ENCODE peak calls at places on chromosomes 3 and 15, in seven cellular contexts. One of them, this sample, is unnamed.

GRCh38 chr15:100731259-100732156 is 129.1 kb downstream of the ASB7 start:
- DNase-seq in heart right ventricle: no peak
- DNase-seq in AG04450: no peak
- DNase-seq in transverse colon: no peak
- DNase-seq in CD4-positive, alpha-beta T cell: no peak
- DNase-seq in fibroblast of lung: no peak
- DNase-seq in cardiac fibroblast: peak; percentile 39
- DNase-seq in this sample: no peak

GRCh38 chr15:64013179-64014043 is 32.9 kb downstream of the DAPK2 start:
- DNase-seq in heart right ventricle: no peak
- DNase-seq in AG04450: no peak
- DNase-seq in transverse colon: peak; percentile 56
- DNase-seq in CD4-positive, alpha-beta T cell: no peak
- DNase-seq in fibroblast of lung: no peak
- DNase-seq in cardiac fibroblast: peak; percentile 26
- DNase-seq in this sample: no peak

GRCh38 chr3:120198305-120198878 is 86.6 kb downstream of the GPR156 start:
- DNase-seq in heart right ventricle: no peak
- DNase-seq in AG04450: no peak
- DNase-seq in transverse colon: no peak
- DNase-seq in CD4-positive, alpha-beta T cell: no peak
- DNase-seq in fibroblast of lung: peak; percentile 55
- DNase-seq in cardiac fibroblast: peak; percentile 58
- DNase-seq in this sample: no peak

GRCh38 chr3:73599605-73600004 is 25.1 kb downstream of the PDZRN3 start:
- DNase-seq in heart right ventricle: no peak
- DNase-seq in AG04450: no peak
- DNase-seq in transverse colon: no peak
- DNase-seq in CD4-positive, alpha-beta T cell: no peak
- DNase-seq in fibroblast of lung: no peak
- DNase-seq in cardiac fibroblast: no peak
- DNase-seq in this sample: no peak

GRCh38 chr15:28459279-28459678 is 73.5 kb downstream of the GOLGA8G start:
- DNase-seq in heart right ventricle: no peak
- DNase-seq in AG04450: no peak
- DNase-seq in transverse colon: no peak
- DNase-seq in CD4-positive, alpha-beta T cell: no peak
- DNase-seq in fibroblast of lung: no peak
- DNase-seq in cardiac fibroblast: no peak
- DNase-seq in this sample: no peak

GRCh38 chr3:180199396-180199795 is 162.7 kb upstream of the PEX5L start:
- DNase-seq in heart right ventricle: no peak
- DNase-seq in AG04450: no peak
- DNase-seq in transverse colon: no peak
- DNase-seq in CD4-positive, alpha-beta T cell: no peak
- DNase-seq in fibroblast of lung: no peak
- DNase-seq in cardiac fibroblast: no peak
- DNase-seq in this sample: no peak

GRCh38 chr15:75947117-75947516 is 43.4 kb downstream of the FBXO22 start:
- DNase-seq in heart right ventricle: no peak
- DNase-seq in AG04450: peak; percentile 26
- DNase-seq in transverse colon: no peak
- DNase-seq in CD4-positive, alpha-beta T cell: no peak
- DNase-seq in fibroblast of lung: peak; percentile 53
- DNase-seq in cardiac fibroblast: peak; percentile 43
- DNase-seq in this sample: no peak

GRCh38 chr3:52446631-52447511 is 2.0 kb upstream of the SEMA3G start:
- DNase-seq in heart right ventricle: peak; percentile 73
- DNase-seq in AG04450: no peak
- DNase-seq in transverse colon: peak; percentile 72
- DNase-seq in CD4-positive, alpha-beta T cell: peak; percentile 63
- DNase-seq in fibroblast of lung: peak; percentile 55
- DNase-seq in cardiac fibroblast: peak; percentile 56
- DNase-seq in this sample: peak; percentile 52

GRCh38 chr3:31532587-31533168 is at the start of gene STT3B:
- DNase-seq in heart right ventricle: peak; percentile 80
- DNase-seq in AG04450: peak; percentile 55
- DNase-seq in transverse colon: peak; percentile 86
- DNase-seq in CD4-positive, alpha-beta T cell: peak; percentile 77
- DNase-seq in fibroblast of lung: peak; percentile 80
- DNase-seq in cardiac fibroblast: peak; percentile 88
- DNase-seq in this sample: no peak

GRCh38 chr3:105365536-105366301 is 990 bp upstream of the ALCAM start:
- DNase-seq in heart right ventricle: no peak
- DNase-seq in AG04450: no peak
- DNase-seq in transverse colon: no peak
- DNase-seq in CD4-positive, alpha-beta T cell: no peak
- DNase-seq in fibroblast of lung: peak; percentile 77
- DNase-seq in cardiac fibroblast: peak; percentile 83
- DNase-seq in this sample: no peak

GRCh38 chr15:73763893-73764292 is 10.7 kb upstream of the INSYN1 start:
- DNase-seq in heart right ventricle: peak; percentile 46
- DNase-seq in AG04450: no peak
- DNase-seq in transverse colon: no peak
- DNase-seq in CD4-positive, alpha-beta T cell: no peak
- DNase-seq in fibroblast of lung: peak; percentile 15
- DNase-seq in cardiac fibroblast: no peak
- DNase-seq in this sample: no peak

GRCh38 chr3:128548426-128549282 is 55.7 kb upstream of the GATA2 start:
- DNase-seq in heart right ventricle: no peak
- DNase-seq in AG04450: no peak
- DNase-seq in transverse colon: no peak
- DNase-seq in CD4-positive, alpha-beta T cell: no peak
- DNase-seq in fibroblast of lung: peak; percentile 30
- DNase-seq in cardiac fibroblast: peak; percentile 81
- DNase-seq in this sample: no peak

GRCh38 chr15:97893988-97894387 is 66.5 kb upstream of the ARRDC4 start:
- DNase-seq in heart right ventricle: no peak
- DNase-seq in AG04450: no peak
- DNase-seq in transverse colon: no peak
- DNase-seq in CD4-positive, alpha-beta T cell: no peak
- DNase-seq in fibroblast of lung: no peak
- DNase-seq in cardiac fibroblast: no peak
- DNase-seq in this sample: no peak

GRCh38 chr3:194237110-194237509 is 101.2 kb downstream of the HES1 start:
- DNase-seq in heart right ventricle: no peak
- DNase-seq in AG04450: no peak
- DNase-seq in transverse colon: no peak
- DNase-seq in CD4-positive, alpha-beta T cell: no peak
- DNase-seq in fibroblast of lung: no peak
- DNase-seq in cardiac fibroblast: no peak
- DNase-seq in this sample: no peak

GRCh38 chr15:58748040-58748786 is 1.3 kb downstream of the ADAM10 start:
- DNase-seq in heart right ventricle: no peak
- DNase-seq in AG04450: no peak
- DNase-seq in transverse colon: no peak
- DNase-seq in CD4-positive, alpha-beta T cell: no peak
- DNase-seq in fibroblast of lung: no peak
- DNase-seq in cardiac fibroblast: no peak
- DNase-seq in this sample: no peak

GRCh38 chr3:43004282-43004681 is 25.2 kb downstream of the GASK1A start:
- DNase-seq in heart right ventricle: no peak
- DNase-seq in AG04450: no peak
- DNase-seq in transverse colon: no peak
- DNase-seq in CD4-positive, alpha-beta T cell: no peak
- DNase-seq in fibroblast of lung: peak; percentile 87
- DNase-seq in cardiac fibroblast: no peak
- DNase-seq in this sample: no peak

GRCh38 chr3:32360514-32360869 is 31.2 kb upstream of the CMTM7 start:
- DNase-seq in heart right ventricle: no peak
- DNase-seq in AG04450: no peak
- DNase-seq in transverse colon: no peak
- DNase-seq in CD4-positive, alpha-beta T cell: no peak
- DNase-seq in fibroblast of lung: no peak
- DNase-seq in cardiac fibroblast: no peak
- DNase-seq in this sample: no peak

GRCh38 chr15:63522143-63522531 is 17.7 kb downstream of the USP3 start:
- DNase-seq in heart right ventricle: no peak
- DNase-seq in AG04450: no peak
- DNase-seq in transverse colon: no peak
- DNase-seq in CD4-positive, alpha-beta T cell: no peak
- DNase-seq in fibroblast of lung: no peak
- DNase-seq in cardiac fibroblast: no peak
- DNase-seq in this sample: no peak

GRCh38 chr15:32898991-32899613 is 181.3 kb downstream of the GREM1 start:
- DNase-seq in heart right ventricle: no peak
- DNase-seq in AG04450: no peak
- DNase-seq in transverse colon: peak; percentile 8
- DNase-seq in CD4-positive, alpha-beta T cell: no peak
- DNase-seq in fibroblast of lung: no peak
- DNase-seq in cardiac fibroblast: no peak
- DNase-seq in this sample: no peak

GRCh38 chr3:141115752-141116541 is 64.8 kb downstream of the SPSB4 start:
- DNase-seq in heart right ventricle: peak; percentile 51
- DNase-seq in AG04450: no peak
- DNase-seq in transverse colon: no peak
- DNase-seq in CD4-positive, alpha-beta T cell: no peak
- DNase-seq in fibroblast of lung: peak; percentile 64
- DNase-seq in cardiac fibroblast: peak; percentile 37
- DNase-seq in this sample: no peak

GRCh38 chr3:190505381-190506003 is 8.4 kb upstream of the IL1RAP start:
- DNase-seq in heart right ventricle: no peak
- DNase-seq in AG04450: no peak
- DNase-seq in transverse colon: no peak
- DNase-seq in CD4-positive, alpha-beta T cell: no peak
- DNase-seq in fibroblast of lung: no peak
- DNase-seq in cardiac fibroblast: no peak
- DNase-seq in this sample: no peak

GRCh38 chr3:190506271-190506670 is 7.6 kb upstream of the IL1RAP start:
- DNase-seq in heart right ventricle: no peak
- DNase-seq in AG04450: no peak
- DNase-seq in transverse colon: no peak
- DNase-seq in CD4-positive, alpha-beta T cell: no peak
- DNase-seq in fibroblast of lung: no peak
- DNase-seq in cardiac fibroblast: no peak
- DNase-seq in this sample: no peak

GRCh38 chr3:190499157-190499556 is 14.7 kb upstream of the IL1RAP start:
- DNase-seq in heart right ventricle: no peak
- DNase-seq in AG04450: no peak
- DNase-seq in transverse colon: no peak
- DNase-seq in CD4-positive, alpha-beta T cell: no peak
- DNase-seq in fibroblast of lung: no peak
- DNase-seq in cardiac fibroblast: no peak
- DNase-seq in this sample: no peak

GRCh38 chr3:190504354-190505125 is 9.3 kb upstream of the IL1RAP start:
- DNase-seq in heart right ventricle: no peak
- DNase-seq in AG04450: no peak
- DNase-seq in transverse colon: no peak
- DNase-seq in CD4-positive, alpha-beta T cell: no peak
- DNase-seq in fibroblast of lung: peak; percentile 32
- DNase-seq in cardiac fibroblast: peak; percentile 33
- DNase-seq in this sample: no peak
- TF ChIP-seq CTCF in heart right ventricle: peak; percentile 31
- TF ChIP-seq CTCF in AG04450: peak; percentile 10
- TF ChIP-seq CTCF in transverse colon: no peak
- TF ChIP-seq CTCF in CD4-positive, alpha-beta T cell: no peak
- TF ChIP-seq CTCF in fibroblast of lung: no peak
- TF ChIP-seq CTCF in cardiac fibroblast: peak; percentile 11
- TF ChIP-seq CTCF in this sample: no peak

GRCh38 chr3:9111349-9112265 is 137.8 kb downstream of the SRGAP3 start:
- DNase-seq in heart right ventricle: peak; percentile 27
- DNase-seq in AG04450: no peak
- DNase-seq in transverse colon: no peak
- DNase-seq in CD4-positive, alpha-beta T cell: no peak
- DNase-seq in fibroblast of lung: no peak
- DNase-seq in cardiac fibroblast: peak; percentile 26
- DNase-seq in this sample: no peak
- TF ChIP-seq CTCF in heart right ventricle: no peak
- TF ChIP-seq CTCF in AG04450: no peak
- TF ChIP-seq CTCF in transverse colon: no peak
- TF ChIP-seq CTCF in CD4-positive, alpha-beta T cell: no peak
- TF ChIP-seq CTCF in fibroblast of lung: peak; percentile 37
- TF ChIP-seq CTCF in cardiac fibroblast: no peak
- TF ChIP-seq CTCF in this sample: no peak

DNA sequence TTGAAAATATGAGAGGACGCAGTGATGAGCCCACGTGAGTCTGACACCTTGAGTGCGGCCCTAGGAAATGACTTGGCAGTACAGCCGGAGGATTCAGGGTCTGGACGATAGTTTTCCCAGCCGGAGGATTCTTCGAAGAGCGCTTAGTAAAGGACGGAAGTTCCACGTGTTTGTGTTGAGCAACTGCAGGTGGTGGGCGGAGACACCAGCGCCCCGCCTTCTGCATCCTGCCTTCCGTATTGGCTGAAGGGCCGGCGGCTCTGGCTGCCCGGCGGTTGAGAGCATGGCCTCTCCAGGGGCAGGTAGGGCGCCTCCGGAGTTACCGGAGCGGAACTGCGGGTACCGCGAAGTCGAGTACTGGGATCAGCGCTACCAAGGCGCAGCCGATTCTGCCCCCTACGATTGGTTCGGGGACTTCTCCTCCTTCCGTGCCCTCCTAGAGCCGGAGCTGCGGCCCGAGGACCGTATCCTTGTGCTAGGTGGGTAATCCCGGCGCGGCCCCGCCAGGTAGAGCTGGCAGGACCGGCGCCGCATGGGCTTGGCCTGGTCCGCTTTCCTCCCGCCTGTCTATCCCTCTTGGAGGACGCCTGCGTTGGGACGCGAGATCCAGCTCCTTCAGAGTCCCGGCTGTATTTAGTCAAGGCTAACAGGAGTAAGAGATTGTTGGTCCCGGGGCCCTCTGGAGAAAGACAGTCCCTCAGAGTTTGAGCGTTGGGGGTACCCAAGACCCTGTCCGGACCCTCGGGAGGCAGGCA is at the start of gene EEF1AKMT4:
- DNase-seq in heart right ventricle: peak; percentile 96
- DNase-seq in AG04450: peak; percentile 97
- DNase-seq in transverse colon: peak; percentile 98
- DNase-seq in CD4-positive, alpha-beta T cell: peak; percentile 93
- DNase-seq in fibroblast of lung: peak; percentile 98
- DNase-seq in cardiac fibroblast: peak; percentile 99
- DNase-seq in this sample: peak; percentile 88
- TF ChIP-seq CTCF in heart right ventricle: peak; percentile 60
- TF ChIP-seq CTCF in AG04450: peak; percentile 61
- TF ChIP-seq CTCF in transverse colon: peak; percentile 44
- TF ChIP-seq CTCF in CD4-positive, alpha-beta T cell: no peak
- TF ChIP-seq CTCF in fibroblast of lung: peak; percentile 4
- TF ChIP-seq CTCF in cardiac fibroblast: peak; percentile 67
- TF ChIP-seq CTCF in this sample: no peak

DNA sequence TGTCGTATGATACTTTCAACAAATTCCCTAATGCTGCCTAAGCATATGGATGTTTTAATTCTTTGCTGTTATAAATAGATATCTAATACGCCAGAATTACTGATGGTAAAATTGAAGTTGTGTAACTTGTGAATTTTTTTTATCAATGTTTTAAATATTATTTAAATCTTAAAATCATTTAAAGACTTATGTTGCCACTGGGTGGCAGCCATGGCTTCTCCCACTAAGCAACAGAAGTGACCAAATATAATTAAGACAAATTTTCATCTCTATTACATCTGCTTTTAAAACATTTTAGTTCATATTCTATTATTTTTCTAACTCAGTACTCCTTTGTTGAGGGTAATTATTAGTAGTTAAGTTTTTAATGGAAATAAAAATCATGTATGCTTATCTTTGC is 8.1 kb upstream of the IL20RB start:
- DNase-seq in heart right ventricle: no peak
- DNase-seq in AG04450: no peak
- DNase-seq in transverse colon: no peak
- DNase-seq in CD4-positive, alpha-beta T cell: no peak
- DNase-seq in fibroblast of lung: peak; percentile 57
- DNase-seq in cardiac fibroblast: peak; percentile 62
- DNase-seq in this sample: no peak
- TF ChIP-seq CTCF in heart right ventricle: peak; percentile 42
- TF ChIP-seq CTCF in AG04450: peak; percentile 32
- TF ChIP-seq CTCF in transverse colon: peak; percentile 7
- TF ChIP-seq CTCF in CD4-positive, alpha-beta T cell: no peak
- TF ChIP-seq CTCF in fibroblast of lung: peak; percentile 22
- TF ChIP-seq CTCF in cardiac fibroblast: peak; percentile 18
- TF ChIP-seq CTCF in this sample: no peak

GRCh38 chr3:192915306-192915705 is 2.4 kb downstream of the MB21D2 start:
- DNase-seq in heart right ventricle: no peak
- DNase-seq in AG04450: no peak
- DNase-seq in transverse colon: no peak
- DNase-seq in CD4-positive, alpha-beta T cell: no peak
- DNase-seq in fibroblast of lung: peak; percentile 55
- DNase-seq in cardiac fibroblast: peak; percentile 70
- DNase-seq in this sample: no peak
- TF ChIP-seq CTCF in heart right ventricle: peak; percentile 39
- TF ChIP-seq CTCF in AG04450: peak; percentile 49
- TF ChIP-seq CTCF in transverse colon: no peak
- TF ChIP-seq CTCF in CD4-positive, alpha-beta T cell: no peak
- TF ChIP-seq CTCF in fibroblast of lung: peak; percentile 15
- TF ChIP-seq CTCF in cardiac fibroblast: peak; percentile 26
- TF ChIP-seq CTCF in this sample: no peak